ENCODE peak calls at places on chromosomes 7 and 10, in five cellular contexts. J is breast epithelium, S is fibroblast of mammary gland, R is HL-60, P is AG09309. A is an unnamed sample.

GRCh38 chr7:71229699-71230098 is 97.8 kb downstream of the GALNT17 start:
- DNase-seq in J (no peak), R (no peak), S (no peak), P (no peak), A (no peak)

GRCh38 chr10:2137549-2138174 is 400.3 kb upstream of the ADARB2 start:
- DNase-seq in R (no peak), J (no peak), S (no peak), P (no peak), A (no peak)

GRCh38 chr10:132638130-132638515 is 100.5 kb downstream of the INPP5A start:
- DNase-seq in S (no peak), P (no peak), J (no peak), R (no peak), A (no peak)

GRCh38 chr10:12535656-12536055 is 186.3 kb downstream of the CAMK1D start:
- DNase-seq in J (no peak), P (no peak), R (no peak), S (no peak), A (no peak)

GRCh38 chr10:65570143-65571010 is 1355.5 kb upstream of the LRRTM3 start:
- DNase-seq in S (peak; percentile 15), R (no peak), P (no peak), J (no peak), A (peak; percentile 1)

GRCh38 chr10:78972160-78972946 is 96.4 kb upstream of the ZMIZ1 start:
- DNase-seq in J (peak; percentile 70), R (no peak), P (no peak), S (peak; percentile 89), A (peak; percentile 77)

GRCh38 chr7:128879461-128879938 is 16.8 kb downstream of the ATP6V1F start:
- DNase-seq in J (no peak), P (no peak), S (no peak), R (no peak), A (no peak)

GRCh38 chr7:107220356-107220755 is 51.6 kb downstream of the HBP1 start:
- DNase-seq in P (no peak), J (no peak), R (no peak), S (no peak), A (no peak)

GRCh38 chr10:52465202-52465601 is 151.1 kb downstream of the DKK1 start:
- DNase-seq in J (no peak), R (no peak), S (no peak), P (no peak), A (no peak)

GRCh38 chr10:132460691-132461090 is 63.7 kb downstream of the PWWP2B start:
- DNase-seq in J (no peak), R (no peak), S (no peak), P (no peak), A (no peak)

GRCh38 chr10:18438356-18439126 is 212.8 kb downstream of the NSUN6 start:
- DNase-seq in S (no peak), J (no peak), P (no peak), R (no peak), A (no peak)

GRCh38 chr7:55237156-55237721 is 127.9 kb upstream of the LANCL2 start:
- DNase-seq in S (no peak), J (no peak), R (no peak), P (no peak), A (no peak)

GRCh38 chr10:58335306-58336005 is 650 bp downstream of the UBE2D1 start:
- DNase-seq in R (no peak), J (no peak), P (no peak), S (peak; percentile 65), A (peak; percentile 45)

GRCh38 chr10:132319853-132320669 is 11.9 kb upstream of the LRRC27 start:
- DNase-seq in R (peak; percentile 35), P (peak; percentile 88), J (peak; percentile 33), S (peak; percentile 90), A (peak; percentile 84)

GRCh38 chr7:149772821-149773425 is 465 bp downstream of the ZNF467 start:
- DNase-seq in P (no peak), J (no peak), R (no peak), S (no peak), A (no peak)

GRCh38 chr7:45921699-45922519 is 837 bp upstream of the IGFBP3 start:
- DNase-seq in R (no peak), P (no peak), S (peak; percentile 69), J (no peak), A (peak; percentile 68)

GRCh38 chr10:11379771-11380170 is 231.7 kb downstream of the USP6NL start:
- DNase-seq in R (no peak), S (no peak), J (no peak), P (no peak), A (no peak)

GRCh38 chr7:105890290-105890997 is 14.0 kb upstream of the ATXN7L1 start:
- DNase-seq in P (no peak), S (no peak), R (no peak), J (no peak), A (no peak)

GRCh38 chr7:49398236-49398635 is 375.2 kb upstream of the VWC2 start:
- DNase-seq in P (no peak), S (peak; percentile 3), R (no peak), J (no peak), A (no peak)

GRCh38 chr7:105429746-105430612 is 41.3 kb upstream of the SRPK2 start:
- DNase-seq in J (no peak), S (peak; percentile 62), R (no peak), P (no peak), A (peak; percentile 36)

GRCh38 chr7:148367701-148368475 is 222.7 kb upstream of the C7orf33 start:
- DNase-seq in S (no peak), P (no peak), J (no peak), R (no peak), A (no peak)

GRCh38 chr10:62710182-62710581 is 94.3 kb upstream of the ADO start:
- DNase-seq in P (no peak), S (no peak), R (no peak), J (no peak), A (no peak)

GRCh38 chr10:34710391-34710751 is 104.7 kb downstream of the PARD3 start:
- DNase-seq in P (no peak), J (no peak), R (no peak), S (peak; percentile 89), A (peak; percentile 52)

GRCh38 chr7:23863209-23863798 is 153.3 kb downstream of the STK31 start:
- DNase-seq in R (no peak), S (peak; percentile 52), P (peak; percentile 4), J (no peak), A (peak; percentile 2)
- TF ChIP-seq CTCF in R (no peak), S (peak; percentile 73), P (peak; percentile 62), J (no peak), A (peak; percentile 71)

GRCh38 chr10:80372675-80373074 is 16.1 kb downstream of the DYDC2 start:
- DNase-seq in J (no peak), P (no peak), S (no peak), R (no peak), A (no peak)
- TF ChIP-seq CTCF in J (no peak), P (no peak), S (no peak), R (no peak), A (no peak)

GRCh38 chr10:125037145-125037544 is 95.2 kb downstream of the ZRANB1 start:
- DNase-seq in P (no peak), R (no peak), S (peak; percentile 76), J (no peak), A (peak; percentile 85)

GRCh38 chr10:125039354-125039769 is 97.4 kb downstream of the ZRANB1 start:
- DNase-seq in P (no peak), R (no peak), J (no peak), S (no peak), A (no peak)

GRCh38 chr10:125035588-125036298 is 93.8 kb downstream of the ZRANB1 start:
- DNase-seq in R (no peak), J (no peak), S (no peak), P (no peak), A (no peak)

GRCh38 chr10:125041856-125042506 is 100.1 kb downstream of the ZRANB1 start:
- DNase-seq in J (no peak), P (no peak), R (no peak), S (no peak), A (no peak)

GRCh38 chr10:125038637-125039036 is 96.7 kb downstream of the ZRANB1 start:
- DNase-seq in R (no peak), J (no peak), P (no peak), S (no peak), A (peak; percentile 26)
- TF ChIP-seq CTCF in R (no peak), J (no peak), P (peak; percentile 6), S (no peak), A (peak; percentile 55)

DNA sequence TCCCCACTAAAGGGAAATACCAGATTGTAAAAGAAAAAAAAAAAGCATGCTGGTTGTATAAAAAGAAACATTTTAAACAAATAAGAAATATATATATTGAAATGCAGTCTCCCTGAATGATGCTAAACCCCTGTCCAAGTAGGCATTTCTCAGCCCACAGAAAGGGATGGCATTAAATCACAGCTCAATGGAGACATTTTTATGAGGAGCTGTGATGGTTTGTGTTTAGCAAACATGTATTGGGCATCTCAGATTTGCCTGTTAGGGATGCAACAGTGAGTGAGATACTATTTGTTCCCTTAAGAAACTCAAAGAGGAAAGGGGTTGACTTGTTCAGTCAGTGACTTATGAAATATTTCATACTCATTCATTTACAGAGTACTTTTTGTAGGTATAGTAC is 51.5 kb downstream of the KAT6B start:
- DNase-seq in P (no peak), S (no peak), J (no peak), R (no peak), A (no peak)
- TF ChIP-seq CTCF in P (no peak), S (no peak), J (no peak), R (no peak), A (no peak)

DNA sequence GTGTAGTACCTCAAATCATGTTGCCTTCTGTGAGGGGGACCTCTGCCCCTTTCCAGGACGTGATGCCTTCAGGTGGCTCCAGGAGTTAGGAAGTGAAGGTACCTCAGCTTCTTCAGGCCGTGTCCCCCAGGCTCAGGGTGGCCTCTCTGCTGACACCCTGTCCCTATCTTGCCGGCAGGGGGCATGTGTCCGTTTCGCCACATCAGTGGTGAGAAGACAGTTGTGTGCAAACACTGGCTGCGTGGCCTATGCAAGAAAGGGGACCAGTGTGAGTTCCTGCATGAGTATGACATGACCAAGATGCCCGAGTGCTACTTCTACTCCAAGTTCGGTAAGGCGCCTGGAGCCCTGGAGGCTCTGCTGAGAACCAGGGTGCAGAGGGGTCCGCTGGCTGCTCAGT is 9.2 kb downstream of the CPSF4 start:
- DNase-seq in S (no peak), R (no peak), P (no peak), J (no peak), A (no peak)
- TF ChIP-seq CTCF in S (peak; percentile 22), R (peak; percentile 83), P (no peak), J (no peak), A (peak; percentile 39)

GRCh38 chr10:21021843-21022594 is 124.9 kb upstream of the NEBL start:
- DNase-seq in R (no peak), P (no peak), S (no peak), J (no peak), A (no peak)

GRCh38 chr10:21015838-21016237 is 118.7 kb upstream of the NEBL start:
- DNase-seq in J (no peak), R (no peak), S (no peak), P (no peak), A (no peak)

GRCh38 chr10:21022821-21023220 is 125.7 kb upstream of the NEBL start:
- DNase-seq in S (no peak), R (peak; percentile 35), J (no peak), P (no peak), A (no peak)

GRCh38 chr10:21021231-21021630 is 124.1 kb upstream of the NEBL start:
- DNase-seq in R (no peak), P (no peak), J (no peak), S (no peak), A (no peak)

GRCh38 chr10:21020545-21020944 is 123.4 kb upstream of the NEBL start:
- DNase-seq in P (no peak), R (no peak), S (peak; percentile 46), J (no peak), A (no peak)
- TF ChIP-seq CTCF in P (peak; percentile 21), R (peak; percentile 11), S (peak; percentile 56), J (no peak), A (peak; percentile 30)

GRCh38 chr7:47483604-47484273 is 98.2 kb downstream of the TNS3 start:
- DNase-seq in J (no peak), P (no peak), R (no peak), S (peak; percentile 49), A (no peak)
- TF ChIP-seq CTCF in J (no peak), P (no peak), R (no peak), S (peak; percentile 36), A (peak; percentile 41)

A was measured in HFFc6.